ENCODE peak calls at places on chromosome 21, in eight cellular contexts. One of them, this sample, is unnamed.

GRCh38 chr21:15932681-15933200 is 203.0 kb downstream of the USP25 start:
- DNase-seq in tibial nerve: no peak
- DNase-seq in uterus: no peak
- DNase-seq in upper lobe of right lung: no peak
- DNase-seq in colonic mucosa: no peak
- DNase-seq in left lung: no peak
- DNase-seq in GM23338: no peak
- DNase-seq in mammary epithelial cell: no peak
- DNase-seq in this sample: no peak

GRCh38 chr21:40300300-40300699 is 433.1 kb downstream of the PCP4 start:
- DNase-seq in tibial nerve: no peak
- DNase-seq in uterus: no peak
- DNase-seq in upper lobe of right lung: no peak
- DNase-seq in colonic mucosa: no peak
- DNase-seq in left lung: no peak
- DNase-seq in GM23338: no peak
- DNase-seq in mammary epithelial cell: no peak
- DNase-seq in this sample: no peak

GRCh38 chr21:27693376-27693775 is 726.5 kb upstream of the ADAMTS5 start:
- DNase-seq in tibial nerve: no peak
- DNase-seq in uterus: no peak
- DNase-seq in upper lobe of right lung: no peak
- DNase-seq in colonic mucosa: no peak
- DNase-seq in left lung: no peak
- DNase-seq in GM23338: no peak
- DNase-seq in mammary epithelial cell: peak
- DNase-seq in this sample: no peak

GRCh38 chr21:27058673-27059365 is 91.9 kb upstream of the ADAMTS5 start:
- DNase-seq in tibial nerve: no peak
- DNase-seq in uterus: no peak
- DNase-seq in upper lobe of right lung: no peak
- DNase-seq in colonic mucosa: no peak
- DNase-seq in left lung: no peak
- DNase-seq in GM23338: no peak
- DNase-seq in mammary epithelial cell: no peak
- DNase-seq in this sample: no peak

GRCh38 chr21:30479259-30479658 is 908 bp downstream of the KRTAP19-1 start:
- DNase-seq in tibial nerve: no peak
- DNase-seq in uterus: no peak
- DNase-seq in upper lobe of right lung: no peak
- DNase-seq in colonic mucosa: no peak
- DNase-seq in left lung: no peak
- DNase-seq in GM23338: no peak
- DNase-seq in mammary epithelial cell: no peak
- DNase-seq in this sample: no peak

GRCh38 chr21:41837756-41838297 is 41.3 kb downstream of the PRDM15 start:
- DNase-seq in tibial nerve: no peak
- DNase-seq in uterus: no peak
- DNase-seq in upper lobe of right lung: peak
- DNase-seq in colonic mucosa: no peak
- DNase-seq in left lung: no peak
- DNase-seq in GM23338: no peak
- DNase-seq in mammary epithelial cell: no peak
- DNase-seq in this sample: no peak

GRCh38 chr21:15001773-15002647 is 62.8 kb downstream of the NRIP1 start:
- DNase-seq in tibial nerve: no peak
- DNase-seq in uterus: no peak
- DNase-seq in upper lobe of right lung: no peak
- DNase-seq in colonic mucosa: no peak
- DNase-seq in left lung: no peak
- DNase-seq in GM23338: peak
- DNase-seq in mammary epithelial cell: no peak
- DNase-seq in this sample: no peak

GRCh38 chr21:42094811-42095210 is 23.7 kb downstream of the UMODL1 start:
- DNase-seq in tibial nerve: no peak
- DNase-seq in uterus: no peak
- DNase-seq in upper lobe of right lung: no peak
- DNase-seq in colonic mucosa: no peak
- DNase-seq in left lung: no peak
- DNase-seq in GM23338: no peak
- DNase-seq in mammary epithelial cell: no peak
- DNase-seq in this sample: no peak

GRCh38 chr21:27814226-27814625 is 847.3 kb upstream of the ADAMTS5 start:
- DNase-seq in tibial nerve: no peak
- DNase-seq in uterus: no peak
- DNase-seq in upper lobe of right lung: no peak
- DNase-seq in colonic mucosa: no peak
- DNase-seq in left lung: no peak
- DNase-seq in GM23338: no peak
- DNase-seq in mammary epithelial cell: no peak
- DNase-seq in this sample: no peak

GRCh38 chr21:16193758-16194606 is 464.2 kb downstream of the USP25 start:
- DNase-seq in tibial nerve: peak
- DNase-seq in uterus: peak
- DNase-seq in upper lobe of right lung: peak
- DNase-seq in colonic mucosa: peak
- DNase-seq in left lung: peak
- DNase-seq in GM23338: peak
- DNase-seq in mammary epithelial cell: peak
- DNase-seq in this sample: peak

GRCh38 chr21:25298512-25299491 is 308.5 kb downstream of the MRPL39 start:
- DNase-seq in tibial nerve: no peak
- DNase-seq in uterus: no peak
- DNase-seq in upper lobe of right lung: no peak
- DNase-seq in colonic mucosa: no peak
- DNase-seq in left lung: no peak
- DNase-seq in GM23338: no peak
- DNase-seq in mammary epithelial cell: no peak
- DNase-seq in this sample: no peak

GRCh38 chr21:44574457-44575306 is 1.2 kb downstream of the KRTAP10-4 start:
- DNase-seq in tibial nerve: no peak
- DNase-seq in uterus: no peak
- DNase-seq in upper lobe of right lung: peak
- DNase-seq in colonic mucosa: peak
- DNase-seq in left lung: no peak
- DNase-seq in GM23338: peak
- DNase-seq in mammary epithelial cell: no peak
- DNase-seq in this sample: no peak

GRCh38 chr21:31394309-31394708 is 50.2 kb upstream of the TIAM1 start:
- DNase-seq in tibial nerve: no peak
- DNase-seq in uterus: no peak
- DNase-seq in upper lobe of right lung: no peak
- DNase-seq in colonic mucosa: no peak
- DNase-seq in left lung: no peak
- DNase-seq in GM23338: no peak
- DNase-seq in mammary epithelial cell: no peak
- DNase-seq in this sample: no peak

GRCh38 chr21:42233067-42233981 is 14.4 kb downstream of the ABCG1 start:
- DNase-seq in tibial nerve: peak
- DNase-seq in uterus: peak
- DNase-seq in upper lobe of right lung: peak
- DNase-seq in colonic mucosa: peak
- DNase-seq in left lung: no peak
- DNase-seq in GM23338: peak
- DNase-seq in mammary epithelial cell: no peak
- DNase-seq in this sample: peak

DNA sequence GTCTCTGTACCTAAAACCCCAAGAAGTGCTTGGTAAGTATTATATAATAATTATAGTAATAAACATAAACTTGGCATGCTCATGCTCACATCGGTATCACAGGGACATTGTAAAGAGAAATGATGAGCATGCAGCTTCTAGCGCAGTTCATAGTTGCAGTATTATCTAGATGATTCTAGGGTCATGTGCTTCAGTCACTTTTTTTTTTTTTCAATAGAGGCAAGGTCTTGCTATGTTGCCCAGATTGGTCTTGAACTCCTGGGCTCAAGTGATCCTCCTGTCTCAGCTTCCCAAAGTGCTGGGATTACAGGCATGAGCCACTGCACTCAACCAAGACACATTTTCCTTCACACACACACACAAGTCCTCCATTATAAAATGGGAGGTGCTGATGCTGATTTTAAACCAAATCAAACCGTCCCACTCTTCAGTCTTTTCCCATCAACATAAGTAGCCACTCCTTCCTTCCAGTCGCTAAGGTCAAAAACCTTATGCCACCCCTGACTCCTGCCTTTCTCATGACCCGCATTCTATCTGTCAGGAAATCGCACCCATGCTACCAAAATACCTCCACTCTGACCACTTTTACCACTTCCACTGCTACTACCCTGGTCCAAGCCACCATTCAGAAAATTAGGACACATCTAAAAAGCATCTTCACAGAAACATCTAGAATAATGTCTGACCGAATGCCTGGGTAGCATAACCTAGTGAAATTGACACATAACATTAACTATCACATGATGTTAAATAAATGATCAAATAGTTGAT is 28.2 kb upstream of the IFNGR2 start:
- DNase-seq in tibial nerve: no peak
- DNase-seq in uterus: no peak
- DNase-seq in upper lobe of right lung: no peak
- DNase-seq in colonic mucosa: no peak
- DNase-seq in left lung: no peak
- DNase-seq in GM23338: no peak
- DNase-seq in mammary epithelial cell: no peak
- DNase-seq in this sample: no peak
- H3K4me3 ChIP-seq in tibial nerve: no peak
- H3K4me3 ChIP-seq in uterus: no peak
- H3K4me3 ChIP-seq in upper lobe of right lung: no peak
- H3K4me3 ChIP-seq in colonic mucosa: no peak
- H3K4me3 ChIP-seq in left lung: no peak
- H3K4me3 ChIP-seq in GM23338: no peak
- H3K4me3 ChIP-seq in mammary epithelial cell: no peak
- H3K4me3 ChIP-seq in this sample: no peak

DNA sequence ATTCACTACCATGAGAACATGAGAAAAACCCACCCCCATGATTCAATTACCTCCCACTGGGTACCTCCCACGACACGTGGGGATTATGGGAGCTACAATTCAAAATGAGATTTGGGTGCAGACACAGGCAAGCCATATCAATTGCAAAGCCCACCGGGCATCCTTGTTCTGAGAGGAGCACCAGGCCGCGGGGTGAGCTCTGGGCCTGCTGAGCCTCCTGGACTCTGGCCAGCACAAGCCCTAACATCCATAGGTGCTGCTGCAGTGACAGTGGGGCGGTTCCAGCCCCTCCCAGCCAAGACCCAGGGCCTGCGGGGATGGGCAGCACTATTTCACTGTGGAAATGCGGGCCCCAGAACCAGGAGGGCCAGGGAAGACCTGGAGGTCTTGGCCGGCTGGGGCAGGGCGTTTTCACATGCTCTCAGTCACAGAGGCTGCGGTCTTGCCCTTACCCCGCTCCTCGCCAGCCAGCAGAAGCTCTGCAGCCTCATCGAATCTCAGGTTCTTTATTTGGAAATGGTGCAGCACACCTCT is 103.8 kb downstream of the PCBP3 start:
- DNase-seq in tibial nerve: no peak
- DNase-seq in uterus: no peak
- DNase-seq in upper lobe of right lung: no peak
- DNase-seq in colonic mucosa: no peak
- DNase-seq in left lung: no peak
- DNase-seq in GM23338: no peak
- DNase-seq in mammary epithelial cell: no peak
- DNase-seq in this sample: no peak
- H3K27ac ChIP-seq in tibial nerve: no peak
- H3K27ac ChIP-seq in uterus: no peak
- H3K27ac ChIP-seq in upper lobe of right lung: no peak
- H3K27ac ChIP-seq in colonic mucosa: no peak
- H3K27ac ChIP-seq in left lung: no peak
- H3K27ac ChIP-seq in GM23338: no peak
- H3K27ac ChIP-seq in mammary epithelial cell: no peak
- H3K27ac ChIP-seq in this sample: no peak

GRCh38 chr21:34129039-34129891 is 55.9 kb downstream of the MRPS6 start:
- DNase-seq in tibial nerve: peak
- DNase-seq in uterus: peak
- DNase-seq in upper lobe of right lung: no peak
- DNase-seq in colonic mucosa: peak
- DNase-seq in left lung: no peak
- DNase-seq in GM23338: peak
- DNase-seq in mammary epithelial cell: peak
- DNase-seq in this sample: peak

GRCh38 chr21:34128674-34129038 is 55.3 kb downstream of the MRPS6 start:
- DNase-seq in tibial nerve: no peak
- DNase-seq in uterus: peak
- DNase-seq in upper lobe of right lung: no peak
- DNase-seq in colonic mucosa: no peak
- DNase-seq in left lung: no peak
- DNase-seq in GM23338: no peak
- DNase-seq in mammary epithelial cell: no peak
- DNase-seq in this sample: no peak

GRCh38 chr21:34131586-34131985 is 58.2 kb downstream of the MRPS6 start:
- DNase-seq in tibial nerve: no peak
- DNase-seq in uterus: no peak
- DNase-seq in upper lobe of right lung: no peak
- DNase-seq in colonic mucosa: no peak
- DNase-seq in left lung: no peak
- DNase-seq in GM23338: no peak
- DNase-seq in mammary epithelial cell: no peak
- DNase-seq in this sample: no peak

GRCh38 chr21:34130598-34130985 is 57.2 kb downstream of the MRPS6 start:
- DNase-seq in tibial nerve: no peak
- DNase-seq in uterus: no peak
- DNase-seq in upper lobe of right lung: no peak
- DNase-seq in colonic mucosa: no peak
- DNase-seq in left lung: no peak
- DNase-seq in GM23338: no peak
- DNase-seq in mammary epithelial cell: no peak
- DNase-seq in this sample: no peak

DNA sequence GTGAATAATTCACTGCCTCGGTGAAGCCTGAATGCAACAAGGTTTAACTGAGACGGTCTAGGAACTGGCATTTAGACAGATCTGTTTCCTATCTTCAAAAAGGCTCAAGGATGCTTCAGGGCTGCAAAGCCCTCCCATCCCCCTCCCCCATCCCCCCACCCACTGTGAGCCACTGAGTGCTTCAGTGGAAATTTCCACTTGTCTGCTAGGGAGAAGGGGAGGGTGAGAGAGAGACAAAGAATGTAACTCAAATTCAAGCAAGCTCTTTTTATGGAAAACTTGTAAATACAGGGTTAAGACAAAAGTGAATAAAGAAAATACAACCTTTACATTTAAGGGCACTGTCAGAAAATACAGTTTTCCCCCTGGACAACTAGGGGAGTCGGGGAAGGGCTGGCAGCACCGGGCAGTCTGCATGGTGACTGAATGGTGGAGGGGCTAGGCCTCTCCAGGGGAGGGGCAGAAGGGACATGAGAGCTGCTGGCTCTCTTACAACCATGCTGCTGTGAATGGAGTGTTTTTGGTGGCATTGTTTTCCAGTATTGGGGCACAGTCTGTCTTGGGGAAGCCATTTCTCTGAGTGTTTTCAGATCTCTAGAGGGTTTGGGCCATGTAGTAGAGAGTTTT is 56.7 kb downstream of the MRPS6 start:
- DNase-seq in tibial nerve: no peak
- DNase-seq in uterus: no peak
- DNase-seq in upper lobe of right lung: no peak
- DNase-seq in colonic mucosa: no peak
- DNase-seq in left lung: no peak
- DNase-seq in GM23338: peak
- DNase-seq in mammary epithelial cell: no peak
- DNase-seq in this sample: no peak
- H3K4me3 ChIP-seq in tibial nerve: no peak
- H3K4me3 ChIP-seq in uterus: peak
- H3K4me3 ChIP-seq in upper lobe of right lung: no peak
- H3K4me3 ChIP-seq in colonic mucosa: no peak
- H3K4me3 ChIP-seq in left lung: no peak
- H3K4me3 ChIP-seq in GM23338: peak
- H3K4me3 ChIP-seq in mammary epithelial cell: no peak
- H3K4me3 ChIP-seq in this sample: peak

GRCh38 chr21:37337831-37338230 is 28.7 kb upstream of the DYRK1A start:
- DNase-seq in tibial nerve: no peak
- DNase-seq in uterus: no peak
- DNase-seq in upper lobe of right lung: no peak
- DNase-seq in colonic mucosa: no peak
- DNase-seq in left lung: no peak
- DNase-seq in GM23338: no peak
- DNase-seq in mammary epithelial cell: no peak
- DNase-seq in this sample: no peak
- H3K27ac ChIP-seq in tibial nerve: no peak
- H3K27ac ChIP-seq in uterus: no peak
- H3K27ac ChIP-seq in upper lobe of right lung: no peak
- H3K27ac ChIP-seq in colonic mucosa: no peak
- H3K27ac ChIP-seq in left lung: no peak
- H3K27ac ChIP-seq in GM23338: no peak
- H3K27ac ChIP-seq in mammary epithelial cell: peak
- H3K27ac ChIP-seq in this sample: peak